ENCODE peak calls at places on chromosome 22, in five cellular contexts. D is IMR-90, H is Karpas-422, X is mesenchymal stem cell, W is kidney. T is an unnamed sample.

GRCh38 chr22:49951001-49951677 is 9.4 kb upstream of the PIM3 start:
- DNase-seq in D (peak), H (no peak), X (no peak), W (peak), T (no peak)

GRCh38 chr22:29587938-29588699 is 7.2 kb upstream of the NIPSNAP1 start:
- DNase-seq in D (peak), H (no peak), X (peak), W (no peak), T (no peak)

GRCh38 chr22:28013611-28014010 is 94.6 kb upstream of the PITPNB start:
- DNase-seq in D (no peak), H (no peak), X (no peak), W (no peak), T (no peak)

GRCh38 chr22:23384899-23385298 is 195.2 kb downstream of the IGLL1 start:
- DNase-seq in D (no peak), H (no peak), X (no peak), W (no peak), T (no peak)

GRCh38 chr22:50701076-50701419 is 28.4 kb downstream of the SHANK3 start:
- DNase-seq in D (no peak), H (no peak), X (no peak), W (peak), T (no peak)

GRCh38 chr22:36759481-36760159 is 16.3 kb downstream of the IFT27 start:
- DNase-seq in D (no peak), H (no peak), X (no peak), W (no peak), T (no peak)

GRCh38 chr22:37229012-37229804 is 14.9 kb downstream of the RAC2 start:
- DNase-seq in D (peak), H (no peak), X (peak), W (no peak), T (no peak)

GRCh38 chr22:17601031-17601430 is 27.5 kb downstream of the ATP6V1E1 start:
- DNase-seq in D (no peak), H (no peak), X (no peak), W (peak), T (no peak)

GRCh38 chr22:32720924-32721323 is 80.6 kb upstream of the TIMP3 start:
- DNase-seq in D (peak), H (no peak), X (peak), W (no peak), T (no peak)

GRCh38 chr22:49704345-49705215 is 123.1 kb downstream of the BRD1 start:
- DNase-seq in D (no peak), H (no peak), X (no peak), W (peak), T (no peak)

GRCh38 chr22:48823941-48824340 is 1003.7 kb downstream of the BRD1 start:
- DNase-seq in D (no peak), H (no peak), X (no peak), W (peak), T (no peak)

GRCh38 chr22:29263791-29264216 is 4.0 kb downstream of the RHBDD3 start:
- DNase-seq in D (no peak), H (no peak), X (no peak), W (no peak), T (no peak)

GRCh38 chr22:45541580-45541979 is 38.9 kb downstream of the FBLN1 start:
- DNase-seq in D (no peak), H (no peak), X (no peak), W (no peak), T (no peak)

GRCh38 chr22:25235547-25236290 is 16.3 kb downstream of the CRYBB2 start:
- DNase-seq in D (peak), H (peak), X (peak), W (peak), T (peak)

GRCh38 chr22:46612904-46613605 is 7.1 kb upstream of the GRAMD4 start:
- DNase-seq in D (no peak), H (no peak), X (peak), W (peak), T (no peak)

GRCh38 chr22:38243007-38243775 is 29.6 kb downstream of the TMEM184B start:
- DNase-seq in D (peak), H (no peak), X (peak), W (no peak), T (no peak)

GRCh38 chr22:48868554-48868953 is 959.1 kb downstream of the BRD1 start:
- DNase-seq in D (no peak), H (no peak), X (no peak), W (peak), T (no peak)

GRCh38 chr22:46040471-46041465 is 63.8 kb upstream of the WNT7B start:
- DNase-seq in D (no peak), H (no peak), X (no peak), W (peak), T (no peak)

GRCh38 chr22:50114221-50114981 is 24.6 kb downstream of the MOV10L1 start:
- DNase-seq in D (peak), H (no peak), X (peak), W (no peak), T (no peak)

GRCh38 chr22:19666663-19667593 is 47.4 kb upstream of the SEPTIN5 start:
- DNase-seq in D (peak), H (no peak), X (no peak), W (no peak), T (no peak)

GRCh38 chr22:47739216-47739615 is 976.8 kb downstream of the TBC1D22A start:
- DNase-seq in D (no peak), H (no peak), X (no peak), W (peak), T (no peak)

GRCh38 chr22:28882545-28882877 is 861 bp upstream of the ZNRF3 start:
- DNase-seq in D (no peak), H (no peak), X (peak), W (no peak), T (peak)

GRCh38 chr22:23984430-23984829 is 4.5 kb downstream of the GSTT2 start:
- DNase-seq in D (peak), H (peak), X (peak), W (no peak), T (peak)

GRCh38 chr22:50693462-50693861 is 20.8 kb downstream of the SHANK3 start:
- DNase-seq in D (no peak), H (no peak), X (no peak), W (no peak), T (no peak)

GRCh38 chr22:25282346-25282670 is 62.9 kb downstream of the CRYBB2 start:
- DNase-seq in D (no peak), H (no peak), X (no peak), W (no peak), T (no peak)

GRCh38 chr22:19661156-19661555 is 53.1 kb upstream of the SEPTIN5 start:
- DNase-seq in D (peak), H (no peak), X (no peak), W (no peak), T (no peak)

GRCh38 chr22:41613456-41613855 is 7.4 kb downstream of the DESI1 start:
- DNase-seq in D (peak), H (no peak), X (no peak), W (no peak), T (no peak)

GRCh38 chr22:42397332-42398246 is 34.6 kb downstream of the NFAM1 start:
- DNase-seq in D (no peak), H (peak), X (no peak), W (no peak), T (no peak)

GRCh38 chr22:20180245-20180630 is 29.4 kb upstream of the CCDC188 start:
- DNase-seq in D (no peak), H (no peak), X (no peak), W (no peak), T (no peak)

GRCh38 chr22:19826619-19826950 is 28.1 kb downstream of the GNB1L start:
- DNase-seq in D (no peak), H (no peak), X (no peak), W (no peak), T (no peak)

GRCh38 chr22:36807627-36808026 is 9.2 kb downstream of the PVALB start:
- DNase-seq in D (no peak), H (no peak), X (no peak), W (no peak), T (no peak)

GRCh38 chr22:32024791-32025190 is 18.3 kb upstream of the SLC5A1 start:
- DNase-seq in D (peak), H (no peak), X (no peak), W (no peak), T (no peak)

GRCh38 chr22:30262917-30263741 is 3.5 kb downstream of the OSM start:
- DNase-seq in D (peak), H (peak), X (peak), W (peak), T (peak)

GRCh38 chr22:29476116-29476515 is 3.9 kb upstream of the NEFH start:
- DNase-seq in D (no peak), H (no peak), X (no peak), W (no peak), T (no peak)

GRCh38 chr22:30046716-30047363 is 33.4 kb upstream of the HORMAD2 start:
- DNase-seq in D (no peak), H (no peak), X (no peak), W (no peak), T (no peak)

GRCh38 chr22:49214976-49215375 is 612.7 kb downstream of the BRD1 start:
- DNase-seq in D (no peak), H (no peak), X (no peak), W (peak), T (no peak)

GRCh38 chr22:39292002-39292401 is 27.4 kb downstream of the RPL3 start:
- DNase-seq in D (no peak), H (no peak), X (no peak), W (peak), T (no peak)

GRCh38 chr22:39291501-39291900 is 27.9 kb downstream of the RPL3 start:
- DNase-seq in D (no peak), H (no peak), X (no peak), W (no peak), T (no peak)

GRCh38 chr22:39289445-39290247 is 29.8 kb downstream of the RPL3 start:
- DNase-seq in D (no peak), H (no peak), X (no peak), W (no peak), T (no peak)

GRCh38 chr22:39290724-39291161 is 28.7 kb downstream of the RPL3 start:
- DNase-seq in D (peak), H (no peak), X (peak), W (peak), T (no peak)

GRCh38 chr22:39290248-39290720 is 29.1 kb downstream of the RPL3 start:
- DNase-seq in D (no peak), H (no peak), X (no peak), W (no peak), T (no peak)
- H3K9ac ChIP-seq in D (no peak), H (no peak), X (no peak), W (peak), T (no peak)

DNA sequence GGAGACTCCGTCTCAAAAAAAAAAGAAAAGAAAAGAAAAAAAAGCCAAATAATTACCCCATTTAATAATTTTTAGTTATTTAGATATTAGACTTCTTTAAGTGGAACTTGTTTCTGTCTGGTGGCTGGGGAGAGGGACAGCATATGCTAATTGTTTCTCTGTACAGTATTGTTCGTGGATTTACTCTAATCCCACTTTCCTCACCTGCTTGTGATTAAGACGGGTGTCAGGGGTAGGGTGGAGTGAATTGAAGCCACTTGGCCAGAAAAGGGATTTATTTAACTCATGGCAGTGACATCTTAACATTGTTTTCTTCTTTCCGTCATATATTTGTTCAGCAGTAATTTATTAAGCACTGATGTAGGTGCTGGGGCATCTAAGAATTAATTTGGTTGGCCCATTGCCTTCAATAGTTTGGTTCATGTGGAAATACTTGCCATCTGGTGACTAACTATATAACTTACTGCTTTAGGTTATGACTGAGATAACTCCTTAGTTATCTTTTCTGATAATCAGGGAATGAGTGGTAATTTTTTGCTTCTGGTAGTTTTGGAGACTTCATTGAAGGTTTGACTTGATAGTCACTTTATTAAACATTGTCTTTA is 4.6 kb downstream of the TNRC6B start:
- DNase-seq in D (no peak), H (no peak), X (peak), W (no peak), T (no peak)
- H3K9ac ChIP-seq in D (no peak), H (no peak), X (peak), W (no peak), T (no peak)

DNA sequence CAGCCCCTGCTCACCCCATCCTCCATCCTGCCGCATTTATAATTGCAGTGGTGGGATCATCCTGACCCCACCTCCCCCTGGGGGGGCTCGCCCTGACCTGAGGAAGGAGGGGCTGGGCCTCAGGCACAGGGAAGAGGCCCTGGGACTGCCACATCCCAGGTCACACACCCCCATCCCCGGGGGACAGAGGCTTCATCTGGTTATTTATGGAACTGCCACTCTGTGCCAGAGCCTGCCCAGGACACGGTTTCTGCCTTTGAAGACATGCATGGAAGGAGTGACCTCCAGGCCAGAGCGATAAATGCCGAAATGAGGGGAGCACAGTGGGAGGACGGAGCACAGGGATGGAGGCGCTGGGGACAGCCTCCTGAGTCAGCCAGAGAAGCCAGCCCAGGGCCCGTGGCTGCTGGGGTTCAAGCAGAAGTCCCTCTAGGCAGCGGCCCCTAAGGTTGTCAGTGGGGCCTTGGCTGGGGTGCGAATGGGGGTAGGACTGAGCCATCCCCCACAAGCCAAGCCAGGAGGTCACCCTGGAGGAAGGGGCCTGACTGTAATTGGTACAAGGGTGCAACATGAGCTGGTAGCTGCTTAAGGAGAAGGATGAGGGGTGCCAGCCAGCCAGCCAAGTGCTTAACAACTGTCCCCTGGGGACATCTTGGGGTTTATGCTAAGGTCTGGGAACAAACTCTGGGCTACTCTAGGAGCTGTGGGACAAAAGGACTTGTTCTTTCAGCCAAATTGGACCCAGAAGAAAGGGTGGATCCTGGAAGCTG is 51.4 kb upstream of the SHISAL1 start:
- DNase-seq in D (no peak), H (no peak), X (no peak), W (peak), T (no peak)
- H3K9ac ChIP-seq in D (no peak), H (no peak), X (peak), W (no peak), T (no peak)

GRCh38 chr22:35399678-35400334 is at the start of gene MCM5:
- DNase-seq in D (peak), H (peak), X (peak), W (peak), T (peak)

GRCh38 chr22:35400335-35400680 is 368 bp downstream of the MCM5 start:
- DNase-seq in D (no peak), H (peak), X (no peak), W (peak), T (peak)

GRCh38 chr22:35397095-35397904 is 2.6 kb upstream of the MCM5 start:
- DNase-seq in D (peak), H (no peak), X (peak), W (no peak), T (no peak)

GRCh38 chr22:35399114-35399677 is 744 bp upstream of the MCM5 start:
- DNase-seq in D (no peak), H (peak), X (no peak), W (peak), T (peak)

GRCh38 chr22:35398574-35398973 is 1.4 kb upstream of the MCM5 start:
- DNase-seq in D (no peak), H (no peak), X (no peak), W (no peak), T (no peak)
- H3K9ac ChIP-seq in D (no peak), H (peak), X (no peak), W (no peak), T (no peak)